ENCODE peak calls at places on chromosomes 13 and 19, in nine cellular contexts. T is SHP77 treated with DMSO at 0.1 percent for 48 hours; S is kidney; P is BE2C; Z is AG10803; O is CD4-positive, alpha-beta T cell; H is RWPE1; J is foreskin keratinocyte; Y is HS-5. D is an unnamed sample.

GRCh38 chr19:35408284-35409171 is 37.7 kb downstream of the GPR42 start:
- DNase-seq in T (no peak), S (no peak), P (no peak), Z (no peak), O (no peak), H (no peak), J (no peak), Y (no peak), D (no peak)

GRCh38 chr19:12790628-12791344 is 500 bp upstream of the JUNB start:
- DNase-seq in T (no peak), S (no peak), P (no peak), Z (no peak), O (no peak), H (no peak), J (no peak), Y (no peak), D (no peak)

GRCh38 chr13:29754486-29754806 is 96.0 kb downstream of the UBL3 start:
- DNase-seq in T (no peak), S (no peak), P (peak), Z (peak), O (no peak), H (no peak), J (peak), Y (no peak), D (peak)

GRCh38 chr19:34327851-34328250 is 37.1 kb upstream of the GPI start:
- DNase-seq in T (no peak), S (no peak), P (no peak), Z (no peak), O (no peak), H (no peak), J (no peak), Y (no peak), D (no peak)

GRCh38 chr19:45496349-45496953 is 396 bp downstream of the RTN2 start:
- DNase-seq in T (no peak), S (peak), P (peak), Z (no peak), O (peak), H (no peak), J (no peak), Y (no peak), D (no peak)

GRCh38 chr13:50948576-50948975 is 39.0 kb downstream of the RNASEH2B start:
- DNase-seq in T (no peak), S (no peak), P (no peak), Z (peak), O (no peak), H (no peak), J (no peak), Y (no peak), D (peak)

GRCh38 chr13:59755647-59756290 is 408.0 kb downstream of the DIAPH3 start:
- DNase-seq in T (no peak), S (no peak), P (no peak), Z (no peak), O (no peak), H (peak), J (peak), Y (no peak), D (no peak)

GRCh38 chr19:48746738-48747575 is at the start of gene IZUMO1:
- DNase-seq in T (no peak), S (peak), P (peak), Z (peak), O (peak), H (no peak), J (peak), Y (peak), D (peak)

GRCh38 chr19:9914315-9915207 is 21.8 kb downstream of the OLFM2 start:
- DNase-seq in T (peak), S (peak), P (peak), Z (peak), O (peak), H (peak), J (peak), Y (peak), D (peak)

GRCh38 chr19:42048992-42049391 is 21.0 kb downstream of the GRIK5 start:
- DNase-seq in T (no peak), S (no peak), P (no peak), Z (no peak), O (no peak), H (peak), J (peak), Y (no peak), D (peak)

GRCh38 chr19:53908106-53908932 is 759 bp upstream of the CACNG7 start:
- DNase-seq in T (no peak), S (no peak), P (peak), Z (peak), O (peak), H (peak), J (no peak), Y (no peak), D (peak)

GRCh38 chr13:56670563-56670962 is 470.2 kb upstream of the PRR20A start:
- DNase-seq in T (no peak), S (no peak), P (no peak), Z (no peak), O (no peak), H (no peak), J (no peak), Y (no peak), D (no peak)

GRCh38 chr19:11539495-11540365 is 1.1 kb downstream of the CNN1 start:
- DNase-seq in T (no peak), S (no peak), P (peak), Z (no peak), O (no peak), H (no peak), J (no peak), Y (no peak), D (peak)

GRCh38 chr13:112814905-112815585 is 125.2 kb downstream of the ATP11A start:
- DNase-seq in T (no peak), S (peak), P (peak), Z (peak), O (no peak), H (no peak), J (no peak), Y (no peak), D (no peak)

GRCh38 chr13:102484329-102484728 is 82.5 kb upstream of the FGF14 start:
- DNase-seq in T (no peak), S (no peak), P (peak), Z (no peak), O (no peak), H (peak), J (peak), Y (no peak), D (peak)

GRCh38 chr13:37070956-37071355 is 11.5 kb upstream of the SUPT20H start:
- DNase-seq in T (no peak), S (no peak), P (no peak), Z (peak), O (no peak), H (no peak), J (no peak), Y (no peak), D (no peak)

GRCh38 chr13:41554180-41554579 is 96.8 kb downstream of the RGCC start:
- DNase-seq in T (no peak), S (no peak), P (no peak), Z (no peak), O (no peak), H (no peak), J (no peak), Y (no peak), D (no peak)

GRCh38 chr13:20294497-20294896 is 62.4 kb upstream of the GJB6 start:
- DNase-seq in T (no peak), S (no peak), P (no peak), Z (no peak), O (no peak), H (no peak), J (no peak), Y (no peak), D (no peak)

GRCh38 chr19:3606690-3607289 is at the start of gene TBXA2R:
- DNase-seq in T (no peak), S (peak), P (peak), Z (peak), O (peak), H (no peak), J (peak), Y (peak), D (peak)

D was measured in fibroblast of villous mesenchyme.